ENCODE peak calls at places on chromosome 7, in six cellular contexts. One of them, this sample, is unnamed.

GRCh38 chr7:8217200-8218068 is 44.5 kb downstream of the ICA1 start:
- DNase-seq in hepatocyte: peak; percentile 88
- DNase-seq in neuronal stem cell: peak; percentile 67
- DNase-seq in IMR-90: peak; percentile 73
- DNase-seq in mammary epithelial cell: peak; percentile 36
- DNase-seq in astrocyte: peak; percentile 38
- DNase-seq in this sample: peak; percentile 81

GRCh38 chr7:20340839-20341238 is 10.1 kb downstream of the ITGB8 start:
- DNase-seq in hepatocyte: no peak
- DNase-seq in neuronal stem cell: peak; percentile 41
- DNase-seq in IMR-90: no peak
- DNase-seq in mammary epithelial cell: peak; percentile 97
- DNase-seq in astrocyte: no peak
- DNase-seq in this sample: no peak

GRCh38 chr7:16833373-16833772 is 28.6 kb upstream of the AGR2 start:
- DNase-seq in hepatocyte: no peak
- DNase-seq in neuronal stem cell: no peak
- DNase-seq in IMR-90: no peak
- DNase-seq in mammary epithelial cell: no peak
- DNase-seq in astrocyte: no peak
- DNase-seq in this sample: no peak

GRCh38 chr7:155305251-155305904 is 7.7 kb downstream of the INSIG1 start:
- DNase-seq in hepatocyte: no peak
- DNase-seq in neuronal stem cell: no peak
- DNase-seq in IMR-90: no peak
- DNase-seq in mammary epithelial cell: no peak
- DNase-seq in astrocyte: no peak
- DNase-seq in this sample: no peak

GRCh38 chr7:140017543-140017942 is 45.2 kb downstream of the PARP12 start:
- DNase-seq in hepatocyte: no peak
- DNase-seq in neuronal stem cell: no peak
- DNase-seq in IMR-90: no peak
- DNase-seq in mammary epithelial cell: no peak
- DNase-seq in astrocyte: no peak
- DNase-seq in this sample: no peak

GRCh38 chr7:74061840-74062539 is 21.6 kb upstream of the LIMK1 start:
- DNase-seq in hepatocyte: peak; percentile 80
- DNase-seq in neuronal stem cell: no peak
- DNase-seq in IMR-90: peak; percentile 91
- DNase-seq in mammary epithelial cell: peak; percentile 84
- DNase-seq in astrocyte: peak; percentile 94
- DNase-seq in this sample: peak; percentile 97

GRCh38 chr7:106217089-106217542 is 67.7 kb downstream of the NAMPT start:
- DNase-seq in hepatocyte: peak; percentile 66
- DNase-seq in neuronal stem cell: no peak
- DNase-seq in IMR-90: peak; percentile 42
- DNase-seq in mammary epithelial cell: peak; percentile 12
- DNase-seq in astrocyte: peak; percentile 58
- DNase-seq in this sample: peak; percentile 65

GRCh38 chr7:99305473-99306260 is 20.0 kb upstream of the ARPC1A start:
- DNase-seq in hepatocyte: no peak
- DNase-seq in neuronal stem cell: no peak
- DNase-seq in IMR-90: no peak
- DNase-seq in mammary epithelial cell: no peak
- DNase-seq in astrocyte: no peak
- DNase-seq in this sample: peak; percentile 12

GRCh38 chr7:102008535-102009262 is 191.3 kb downstream of the CUX1 start:
- DNase-seq in hepatocyte: peak; percentile 30
- DNase-seq in neuronal stem cell: no peak
- DNase-seq in IMR-90: no peak
- DNase-seq in mammary epithelial cell: peak; percentile 70
- DNase-seq in astrocyte: no peak
- DNase-seq in this sample: no peak

GRCh38 chr7:74466196-74466813 is 12.6 kb downstream of the GTF2IRD1 start:
- DNase-seq in hepatocyte: no peak
- DNase-seq in neuronal stem cell: no peak
- DNase-seq in IMR-90: no peak
- DNase-seq in mammary epithelial cell: no peak
- DNase-seq in astrocyte: no peak
- DNase-seq in this sample: no peak

GRCh38 chr7:44277851-44278250 is 47.5 kb downstream of the CAMK2B start:
- DNase-seq in hepatocyte: no peak
- DNase-seq in neuronal stem cell: no peak
- DNase-seq in IMR-90: peak; percentile 47
- DNase-seq in mammary epithelial cell: no peak
- DNase-seq in astrocyte: no peak
- DNase-seq in this sample: peak; percentile 16

GRCh38 chr7:121797283-121798037 is 75.5 kb upstream of the PTPRZ1 start:
- DNase-seq in hepatocyte: no peak
- DNase-seq in neuronal stem cell: peak; percentile 54
- DNase-seq in IMR-90: no peak
- DNase-seq in mammary epithelial cell: peak; percentile 86
- DNase-seq in astrocyte: peak; percentile 64
- DNase-seq in this sample: peak; percentile 15

GRCh38 chr7:44964831-44965440 is 13.9 kb downstream of the MYO1G start:
- DNase-seq in hepatocyte: peak; percentile 3
- DNase-seq in neuronal stem cell: no peak
- DNase-seq in IMR-90: no peak
- DNase-seq in mammary epithelial cell: no peak
- DNase-seq in astrocyte: no peak
- DNase-seq in this sample: no peak

GRCh38 chr7:99557196-99557607 is 1.2 kb upstream of the ZNF655 start:
- DNase-seq in hepatocyte: no peak
- DNase-seq in neuronal stem cell: no peak
- DNase-seq in IMR-90: peak; percentile 13
- DNase-seq in mammary epithelial cell: no peak
- DNase-seq in astrocyte: no peak
- DNase-seq in this sample: peak; percentile 40

GRCh38 chr7:151489498-151489897 is 30.2 kb downstream of the RHEB start:
- DNase-seq in hepatocyte: no peak
- DNase-seq in neuronal stem cell: no peak
- DNase-seq in IMR-90: no peak
- DNase-seq in mammary epithelial cell: no peak
- DNase-seq in astrocyte: no peak
- DNase-seq in this sample: no peak

GRCh38 chr7:137772748-137773147 is 74.0 kb downstream of the DGKI start:
- DNase-seq in hepatocyte: no peak
- DNase-seq in neuronal stem cell: no peak
- DNase-seq in IMR-90: peak; percentile 90
- DNase-seq in mammary epithelial cell: peak; percentile 81
- DNase-seq in astrocyte: peak; percentile 92
- DNase-seq in this sample: peak; percentile 92

GRCh38 chr7:143217806-143218205 is 4.0 kb upstream of the TAS2R40 start:
- DNase-seq in hepatocyte: no peak
- DNase-seq in neuronal stem cell: no peak
- DNase-seq in IMR-90: no peak
- DNase-seq in mammary epithelial cell: no peak
- DNase-seq in astrocyte: no peak
- DNase-seq in this sample: no peak

GRCh38 chr7:39609462-39610149 is 13.8 kb upstream of the RALA start:
- DNase-seq in hepatocyte: peak; percentile 32
- DNase-seq in neuronal stem cell: peak; percentile 17
- DNase-seq in IMR-90: no peak
- DNase-seq in mammary epithelial cell: no peak
- DNase-seq in astrocyte: no peak
- DNase-seq in this sample: peak; percentile 49

GRCh38 chr7:124032369-124033092 is at the start of gene TMEM229A:
- DNase-seq in hepatocyte: peak; percentile 84
- DNase-seq in neuronal stem cell: peak; percentile 57
- DNase-seq in IMR-90: peak; percentile 28
- DNase-seq in mammary epithelial cell: peak; percentile 35
- DNase-seq in astrocyte: peak; percentile 26
- DNase-seq in this sample: peak; percentile 56

GRCh38 chr7:67625257-67625713 is 628.7 kb downstream of the TYW1 start:
- DNase-seq in hepatocyte: peak; percentile 92
- DNase-seq in neuronal stem cell: peak; percentile 87
- DNase-seq in IMR-90: peak; percentile 11
- DNase-seq in mammary epithelial cell: no peak
- DNase-seq in astrocyte: peak; percentile 32
- DNase-seq in this sample: peak; percentile 80

GRCh38 chr7:80047032-80047431 is 87.6 kb upstream of the GNAI1 start:
- DNase-seq in hepatocyte: no peak
- DNase-seq in neuronal stem cell: no peak
- DNase-seq in IMR-90: peak; percentile 39
- DNase-seq in mammary epithelial cell: no peak
- DNase-seq in astrocyte: no peak
- DNase-seq in this sample: no peak

GRCh38 chr7:124328774-124329173 is 295.9 kb upstream of the TMEM229A start:
- DNase-seq in hepatocyte: no peak
- DNase-seq in neuronal stem cell: no peak
- DNase-seq in IMR-90: no peak
- DNase-seq in mammary epithelial cell: no peak
- DNase-seq in astrocyte: no peak
- DNase-seq in this sample: no peak

GRCh38 chr7:50827281-50827680 is 44.6 kb upstream of the GRB10 start:
- DNase-seq in hepatocyte: no peak
- DNase-seq in neuronal stem cell: no peak
- DNase-seq in IMR-90: no peak
- DNase-seq in mammary epithelial cell: no peak
- DNase-seq in astrocyte: no peak
- DNase-seq in this sample: no peak

GRCh38 chr7:824664-825063 is 7.6 kb upstream of the SUN1 start:
- DNase-seq in hepatocyte: no peak
- DNase-seq in neuronal stem cell: no peak
- DNase-seq in IMR-90: no peak
- DNase-seq in mammary epithelial cell: no peak
- DNase-seq in astrocyte: no peak
- DNase-seq in this sample: peak; percentile 41

GRCh38 chr7:133703547-133703946 is 423.6 kb upstream of the LRGUK start:
- DNase-seq in hepatocyte: no peak
- DNase-seq in neuronal stem cell: no peak
- DNase-seq in IMR-90: peak; percentile 98
- DNase-seq in mammary epithelial cell: peak; percentile 54
- DNase-seq in astrocyte: peak; percentile 95
- DNase-seq in this sample: peak; percentile 89

GRCh38 chr7:91826377-91826776 is 54.1 kb downstream of the MTERF1 start:
- DNase-seq in hepatocyte: no peak
- DNase-seq in neuronal stem cell: no peak
- DNase-seq in IMR-90: peak; percentile 5
- DNase-seq in mammary epithelial cell: peak; percentile 48
- DNase-seq in astrocyte: peak; percentile 64
- DNase-seq in this sample: peak; percentile 42

GRCh38 chr7:133699390-133699789 is 427.8 kb upstream of the LRGUK start:
- DNase-seq in hepatocyte: no peak
- DNase-seq in neuronal stem cell: no peak
- DNase-seq in IMR-90: no peak
- DNase-seq in mammary epithelial cell: no peak
- DNase-seq in astrocyte: peak; percentile 27
- DNase-seq in this sample: no peak

GRCh38 chr7:36784991-36785940 is 61.0 kb upstream of the AOAH start:
- DNase-seq in hepatocyte: no peak
- DNase-seq in neuronal stem cell: no peak
- DNase-seq in IMR-90: no peak
- DNase-seq in mammary epithelial cell: peak; percentile 72
- DNase-seq in astrocyte: no peak
- DNase-seq in this sample: no peak

GRCh38 chr7:99928994-99929729 is at the start of gene GJC3:
- DNase-seq in hepatocyte: peak; percentile 75
- DNase-seq in neuronal stem cell: peak; percentile 20
- DNase-seq in IMR-90: peak; percentile 52
- DNase-seq in mammary epithelial cell: peak; percentile 59
- DNase-seq in astrocyte: peak; percentile 23
- DNase-seq in this sample: peak; percentile 78

GRCh38 chr7:35967366-35968139 is 166.7 kb downstream of the SEPTIN7 start:
- DNase-seq in hepatocyte: no peak
- DNase-seq in neuronal stem cell: no peak
- DNase-seq in IMR-90: no peak
- DNase-seq in mammary epithelial cell: no peak
- DNase-seq in astrocyte: no peak
- DNase-seq in this sample: no peak

DNA sequence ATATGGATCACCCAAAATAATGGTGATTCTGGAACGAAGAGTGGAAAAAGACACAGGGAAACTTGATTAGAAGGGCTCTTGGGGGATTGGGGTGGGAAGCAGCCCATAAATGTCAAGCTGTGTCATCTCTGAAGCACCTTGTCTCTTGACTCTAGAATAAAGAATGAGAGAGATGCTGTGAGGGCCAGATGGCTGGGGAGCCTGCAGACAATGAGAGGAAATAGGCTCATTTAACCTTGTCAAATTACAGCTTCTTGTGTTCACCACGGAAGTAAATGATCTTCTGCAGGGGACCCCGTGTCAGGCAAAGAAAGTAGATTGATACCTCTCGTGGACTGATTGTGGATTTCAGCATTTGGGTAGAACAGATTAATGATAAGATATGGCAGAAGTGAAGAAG is 159.3 kb downstream of the ST7 start:
- DNase-seq in hepatocyte: no peak
- DNase-seq in neuronal stem cell: no peak
- DNase-seq in IMR-90: no peak
- DNase-seq in mammary epithelial cell: no peak
- DNase-seq in astrocyte: no peak
- DNase-seq in this sample: no peak
- H3K27me3 ChIP-seq in hepatocyte: no peaks in the 10 kb centered on the region
- H3K27me3 ChIP-seq in neuronal stem cell: no peaks in the 10 kb centered on the region
- H3K27me3 ChIP-seq in IMR-90: no peaks in the 10 kb centered on the region
- H3K27me3 ChIP-seq in mammary epithelial cell: no peaks in the 10 kb centered on the region
- H3K27me3 ChIP-seq in astrocyte: no peaks in the 10 kb centered on the region
- H3K27me3 ChIP-seq in this sample: no peaks in the 10 kb centered on the region

GRCh38 chr7:107678110-107678753 is 17.6 kb downstream of the SLC26A4 start:
- DNase-seq in hepatocyte: no peak
- DNase-seq in neuronal stem cell: no peak
- DNase-seq in IMR-90: no peak
- DNase-seq in mammary epithelial cell: no peak
- DNase-seq in astrocyte: no peak
- DNase-seq in this sample: no peak
- H2AFZ ChIP-seq in hepatocyte: no peak overlapping the region
- H2AFZ ChIP-seq in neuronal stem cell: no peak overlapping the region
- H2AFZ ChIP-seq in IMR-90: no peak overlapping the region
- H2AFZ ChIP-seq in mammary epithelial cell: no peak overlapping the region
- H2AFZ ChIP-seq in astrocyte: no peak overlapping the region
- H2AFZ ChIP-seq in this sample: no peak overlapping the region

GRCh38 chr7:76222333-76222732 is 20.6 kb downstream of the SRRM3 start:
- DNase-seq in hepatocyte: no peak
- DNase-seq in neuronal stem cell: no peak
- DNase-seq in IMR-90: no peak
- DNase-seq in mammary epithelial cell: no peak
- DNase-seq in astrocyte: no peak
- DNase-seq in this sample: no peak
- H3K27me3 ChIP-seq in hepatocyte: peaks cover 18% of the 10 kb centered on the region
- H3K27me3 ChIP-seq in neuronal stem cell: peaks cover 7% of the 10 kb centered on the region
- H3K27me3 ChIP-seq in IMR-90: peaks cover 23% of the 10 kb centered on the region
- H3K27me3 ChIP-seq in mammary epithelial cell: no peaks in the 10 kb centered on the region
- H3K27me3 ChIP-seq in astrocyte: peaks cover 16% of the 10 kb centered on the region
- H3K27me3 ChIP-seq in this sample: peaks cover 16% of the 10 kb centered on the region

DNA sequence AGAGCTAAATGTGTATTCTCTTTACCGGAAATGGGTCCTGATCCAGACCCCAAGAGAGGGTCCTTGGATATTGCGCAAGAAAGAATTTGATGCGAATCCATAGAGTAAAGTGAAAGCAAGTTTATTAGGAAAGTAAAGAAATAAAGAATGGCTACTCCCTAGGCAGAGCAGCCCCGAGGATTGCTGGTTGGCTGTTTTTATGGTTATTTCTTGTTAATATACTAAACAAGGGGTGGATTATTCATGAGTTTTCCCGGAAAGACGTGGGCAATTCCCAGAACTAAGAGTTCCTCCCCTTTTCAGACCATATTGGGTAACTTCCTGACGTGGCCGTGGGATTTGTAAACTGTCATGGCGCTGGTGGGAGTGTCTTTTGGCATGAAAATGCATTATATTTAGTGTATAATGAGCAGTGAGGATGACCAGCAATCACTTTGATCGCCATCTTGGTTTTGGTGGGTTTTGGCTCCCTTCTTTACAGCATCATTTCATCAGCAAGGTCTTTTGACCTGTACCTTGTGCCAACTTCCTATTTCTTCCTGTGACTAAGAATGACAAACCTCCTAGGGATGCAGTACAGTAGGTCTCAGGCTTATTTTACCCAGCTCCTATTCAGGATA is 60.4 kb downstream of the ARL4A start:
- DNase-seq in hepatocyte: no peak
- DNase-seq in neuronal stem cell: no peak
- DNase-seq in IMR-90: peak; percentile 38
- DNase-seq in mammary epithelial cell: peak; percentile 24
- DNase-seq in astrocyte: no peak
- DNase-seq in this sample: peak; percentile 47
- H2AFZ ChIP-seq in hepatocyte: no peak overlapping the region
- H2AFZ ChIP-seq in neuronal stem cell: no peak overlapping the region
- H2AFZ ChIP-seq in IMR-90: no peak overlapping the region
- H2AFZ ChIP-seq in mammary epithelial cell: no peak overlapping the region
- H2AFZ ChIP-seq in astrocyte: no peak overlapping the region
- H2AFZ ChIP-seq in this sample: no peak overlapping the region

This sample was measured in GM23248.